ENCODE peak calls at places on chromosome 13, in four cellular contexts. One of them, this sample, is unnamed.
A peak's percentile ranks its signal among the peaks of the same experiment; 100 is the strongest.

GRCh38 chr13:82654851-82655517 is 1227.3 kb downstream of the SLITRK1 start:
- DNase-seq in neural crest cell: no peak
- DNase-seq in lung: peak; percentile 57
- DNase-seq in B cell: no peak
- DNase-seq in this sample: no peak

GRCh38 chr13:36766295-36766694 is 52.7 kb upstream of the RFXAP start:
- DNase-seq in lung: peak; percentile 69
- DNase-seq in B cell: no peak
- DNase-seq in neural crest cell: no peak
- DNase-seq in this sample: no peak

GRCh38 chr13:40221460-40222201 is 444.8 kb downstream of the FOXO1 start:
- DNase-seq in lung: no peak
- DNase-seq in B cell: no peak
- DNase-seq in neural crest cell: no peak
- DNase-seq in this sample: no peak

GRCh38 chr13:97753942-97754670 is 199.4 kb upstream of the IPO5 start:
- DNase-seq in neural crest cell: no peak
- DNase-seq in lung: no peak
- DNase-seq in B cell: no peak
- DNase-seq in this sample: no peak

GRCh38 chr13:98775386-98775785 is 22.9 kb upstream of the SLC15A1 start:
- DNase-seq in B cell: no peak
- DNase-seq in neural crest cell: no peak
- DNase-seq in lung: no peak
- DNase-seq in this sample: no peak

GRCh38 chr13:35378939-35379338 is 97.5 kb downstream of the MAB21L1 start:
- DNase-seq in B cell: no peak
- DNase-seq in lung: no peak
- DNase-seq in neural crest cell: no peak
- DNase-seq in this sample: no peak

GRCh38 chr13:76668716-76669115 is 217.5 kb downstream of the KCTD12 start:
- DNase-seq in neural crest cell: no peak
- DNase-seq in lung: no peak
- DNase-seq in B cell: no peak
- DNase-seq in this sample: no peak

GRCh38 chr13:72565893-72566292 is 161.5 kb downstream of the MZT1 start:
- DNase-seq in lung: no peak
- DNase-seq in neural crest cell: no peak
- DNase-seq in B cell: no peak
- DNase-seq in this sample: no peak

GRCh38 chr13:93625536-93625935 is 398.9 kb downstream of the GPC6 start:
- DNase-seq in B cell: no peak
- DNase-seq in neural crest cell: no peak
- DNase-seq in lung: no peak
- DNase-seq in this sample: no peak

GRCh38 chr13:42239644-42240043 is 32.3 kb upstream of the AKAP11 start:
- DNase-seq in lung: no peak
- DNase-seq in B cell: no peak
- DNase-seq in neural crest cell: no peak
- DNase-seq in this sample: no peak

GRCh38 chr13:52104624-52105023 is 24.2 kb downstream of the NEK5 start:
- DNase-seq in neural crest cell: no peak
- DNase-seq in lung: no peak
- DNase-seq in B cell: no peak
- DNase-seq in this sample: no peak

GRCh38 chr13:40624338-40624737 is 42.1 kb downstream of the FOXO1 start:
- DNase-seq in neural crest cell: no peak
- DNase-seq in lung: no peak
- DNase-seq in B cell: no peak
- DNase-seq in this sample: no peak

GRCh38 chr13:104773775-104774174 is 1707.6 kb upstream of the SLC10A2 start:
- DNase-seq in lung: no peak
- DNase-seq in neural crest cell: no peak
- DNase-seq in B cell: no peak
- DNase-seq in this sample: no peak

GRCh38 chr13:107144432-107144831 is 576.5 kb upstream of the ARGLU1 start:
- DNase-seq in lung: no peak
- DNase-seq in B cell: no peak
- DNase-seq in neural crest cell: no peak
- DNase-seq in this sample: no peak

GRCh38 chr13:37187110-37187509 is 81.6 kb upstream of the CSNK1A1L start:
- DNase-seq in neural crest cell: no peak
- DNase-seq in B cell: no peak
- DNase-seq in lung: no peak
- DNase-seq in this sample: no peak

GRCh38 chr13:98919566-98919965 is 58.3 kb downstream of the DOCK9 start:
- DNase-seq in neural crest cell: no peak
- DNase-seq in lung: no peak
- DNase-seq in B cell: no peak
- DNase-seq in this sample: no peak

GRCh38 chr13:37640499-37640898 is 41.9 kb upstream of the POSTN start:
- DNase-seq in lung: no peak
- DNase-seq in B cell: no peak
- DNase-seq in neural crest cell: no peak
- DNase-seq in this sample: no peak

GRCh38 chr13:109595466-109595865 is 190.9 kb downstream of the IRS2 start:
- DNase-seq in B cell: no peak
- DNase-seq in neural crest cell: no peak
- DNase-seq in lung: no peak
- DNase-seq in this sample: no peak

GRCh38 chr13:107928762-107929161 is 286.6 kb downstream of the LIG4 start:
- DNase-seq in neural crest cell: no peak
- DNase-seq in B cell: no peak
- DNase-seq in lung: no peak
- DNase-seq in this sample: no peak

GRCh38 chr13:40566811-40567210 is 99.6 kb downstream of the FOXO1 start:
- DNase-seq in neural crest cell: no peak
- DNase-seq in B cell: no peak
- DNase-seq in lung: no peak
- DNase-seq in this sample: no peak

GRCh38 chr13:46295531-46296464 is 84.1 kb downstream of the LRRC63 start:
- DNase-seq in lung: peak; percentile 45
- DNase-seq in B cell: peak; percentile 11
- DNase-seq in neural crest cell: no peak
- DNase-seq in this sample: peak; percentile 82

GRCh38 chr13:21221268-21221667 is 44.8 kb downstream of the MRPL57 start:
- DNase-seq in lung: no peak
- DNase-seq in B cell: no peak
- DNase-seq in neural crest cell: no peak
- DNase-seq in this sample: no peak
- TF ChIP-seq CTCF in lung: no peak
- TF ChIP-seq CTCF in B cell: no peak
- TF ChIP-seq CTCF in neural crest cell: no peak
- TF ChIP-seq CTCF in this sample: no peak

DNA sequence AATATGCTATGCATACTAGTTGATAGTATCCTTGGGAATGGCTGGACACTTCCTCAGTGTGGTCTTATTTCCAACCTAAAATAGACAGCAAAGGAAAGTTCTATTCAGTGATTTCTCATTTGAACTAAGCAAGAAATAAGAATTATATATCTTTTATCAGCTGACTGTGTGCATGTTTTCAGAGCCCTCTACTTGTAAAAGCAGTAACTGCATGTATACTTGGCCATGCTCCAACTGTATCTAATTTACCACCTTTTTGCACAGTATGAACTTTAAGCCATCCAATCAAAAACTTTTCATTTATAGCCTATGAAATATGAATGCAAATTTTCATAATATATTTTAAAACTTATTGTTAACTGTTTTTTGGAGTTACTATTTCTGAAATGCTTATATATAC is 136.4 kb upstream of the PCDH9 start:
- DNase-seq in neural crest cell: no peak
- DNase-seq in lung: no peak
- DNase-seq in B cell: no peak
- DNase-seq in this sample: no peak
- TF ChIP-seq CTCF in neural crest cell: peak; percentile 29
- TF ChIP-seq CTCF in lung: no peak
- TF ChIP-seq CTCF in B cell: no peak
- TF ChIP-seq CTCF in this sample: no peak

GRCh38 chr13:24406524-24406923 is 97.1 kb downstream of the C1QTNF9 start:
- DNase-seq in neural crest cell: no peak
- DNase-seq in B cell: no peak
- DNase-seq in lung: no peak
- DNase-seq in this sample: no peak

DNA sequence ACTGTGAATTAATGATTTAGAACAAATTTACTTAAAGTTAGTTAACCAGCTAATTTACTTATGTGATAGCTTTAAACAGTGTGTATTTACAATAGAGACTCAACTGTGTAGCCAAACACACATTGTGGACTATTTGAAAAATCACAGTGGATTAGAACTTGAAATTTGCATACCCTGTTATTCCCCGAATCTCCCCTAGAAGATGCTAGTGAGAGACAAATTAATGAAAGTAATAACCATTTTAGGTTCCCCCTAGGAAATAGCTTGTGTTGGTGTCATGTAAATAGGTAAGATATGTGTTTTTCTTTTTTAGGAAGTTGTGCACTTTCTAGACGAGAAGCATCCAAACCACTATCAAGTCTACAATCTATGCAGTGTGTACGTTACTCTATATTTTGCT is 98.5 kb downstream of the C1QTNF9 start:
- DNase-seq in lung: no peak
- DNase-seq in B cell: no peak
- DNase-seq in neural crest cell: no peak
- DNase-seq in this sample: no peak
- TF ChIP-seq CTCF in lung: no peak
- TF ChIP-seq CTCF in B cell: peak; percentile 35
- TF ChIP-seq CTCF in neural crest cell: peak; percentile 26
- TF ChIP-seq CTCF in this sample: peak; percentile 12

DNA sequence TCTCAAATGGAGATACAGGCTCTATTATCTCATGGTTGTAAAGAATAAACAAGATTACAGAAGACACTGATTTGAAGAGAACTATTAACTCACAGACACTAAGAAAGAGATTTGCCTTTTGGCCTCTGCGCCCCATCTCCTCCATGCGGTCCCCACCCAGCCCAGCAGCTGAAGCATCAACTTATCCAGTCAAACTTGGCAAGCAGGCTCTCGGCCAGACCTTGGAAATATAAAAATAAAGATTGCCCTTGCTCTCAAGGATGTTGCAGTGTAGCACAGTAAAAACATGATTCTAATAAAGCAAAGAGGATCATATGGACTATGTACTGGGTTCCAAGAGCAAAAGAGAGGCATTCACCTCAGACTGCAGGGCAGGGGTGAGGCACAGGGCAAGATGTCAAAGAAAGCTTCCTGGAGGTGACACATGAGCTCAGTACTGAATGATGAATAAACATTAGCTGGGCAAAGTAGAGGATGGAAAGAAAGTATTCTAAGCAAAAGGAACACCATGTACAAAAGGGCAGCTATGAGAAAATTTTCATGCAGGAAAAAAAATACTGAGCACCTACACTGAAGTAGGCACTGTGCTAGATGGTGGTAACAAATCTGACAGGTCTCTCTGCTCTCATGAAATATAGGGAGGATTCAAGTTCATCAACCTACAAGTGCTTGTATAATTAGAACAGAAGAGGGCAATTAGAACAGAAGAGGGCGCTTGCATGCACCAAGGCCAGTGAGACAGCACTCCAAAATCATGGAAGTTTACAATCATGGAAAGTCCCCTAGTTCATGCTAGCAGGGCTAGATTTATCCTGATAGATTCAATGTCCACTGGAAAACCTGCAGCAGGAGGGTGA is 85.0 kb downstream of the SACS start:
- DNase-seq in lung: no peak
- DNase-seq in neural crest cell: no peak
- DNase-seq in B cell: no peak
- DNase-seq in this sample: no peak
- TF ChIP-seq CTCF in lung: no peak
- TF ChIP-seq CTCF in neural crest cell: no peak
- TF ChIP-seq CTCF in B cell: no peak
- TF ChIP-seq CTCF in this sample: no peak

GRCh38 chr13:101453784-101454201 is 1.3 kb downstream of the ITGBL1 start:
- DNase-seq in B cell: no peak
- DNase-seq in lung: peak; percentile 32
- DNase-seq in neural crest cell: no peak
- DNase-seq in this sample: no peak
- TF ChIP-seq CTCF in B cell: no peak
- TF ChIP-seq CTCF in lung: no peak
- TF ChIP-seq CTCF in neural crest cell: no peak
- TF ChIP-seq CTCF in this sample: no peak

GRCh38 chr13:78376033-78376432 is 227.3 kb downstream of the POU4F1 start:
- DNase-seq in neural crest cell: no peak
- DNase-seq in B cell: no peak
- DNase-seq in lung: no peak
- DNase-seq in this sample: no peak

GRCh38 chr13:78370231-78370630 is 233.1 kb downstream of the POU4F1 start:
- DNase-seq in neural crest cell: no peak
- DNase-seq in lung: no peak
- DNase-seq in B cell: no peak
- DNase-seq in this sample: no peak

GRCh38 chr13:78376822-78377221 is 226.5 kb downstream of the POU4F1 start:
- DNase-seq in B cell: no peak
- DNase-seq in lung: no peak
- DNase-seq in neural crest cell: no peak
- DNase-seq in this sample: no peak

DNA sequence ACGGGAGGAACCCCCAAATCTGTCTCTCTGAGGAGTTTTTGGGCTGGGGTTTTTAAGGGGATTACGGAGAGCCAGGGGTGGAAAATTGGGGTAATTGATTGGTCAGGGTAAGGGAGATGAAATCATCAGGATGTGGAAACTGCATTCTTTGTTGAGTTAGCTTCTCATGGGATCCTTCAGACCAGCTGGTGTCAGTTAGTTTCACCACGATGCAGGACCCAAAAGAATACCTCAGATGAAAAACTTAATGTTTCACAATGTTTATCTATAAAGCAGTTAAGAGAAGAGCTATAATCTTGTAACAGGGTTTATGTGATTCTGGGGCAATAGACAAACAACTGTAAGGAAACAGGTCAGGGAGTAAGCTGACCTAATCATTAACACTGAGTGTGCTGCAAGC is 230.8 kb downstream of the POU4F1 start:
- DNase-seq in neural crest cell: no peak
- DNase-seq in lung: no peak
- DNase-seq in B cell: no peak
- DNase-seq in this sample: no peak
- TF ChIP-seq CTCF in neural crest cell: no peak
- TF ChIP-seq CTCF in lung: no peak
- TF ChIP-seq CTCF in B cell: no peak
- TF ChIP-seq CTCF in this sample: no peak

DNA sequence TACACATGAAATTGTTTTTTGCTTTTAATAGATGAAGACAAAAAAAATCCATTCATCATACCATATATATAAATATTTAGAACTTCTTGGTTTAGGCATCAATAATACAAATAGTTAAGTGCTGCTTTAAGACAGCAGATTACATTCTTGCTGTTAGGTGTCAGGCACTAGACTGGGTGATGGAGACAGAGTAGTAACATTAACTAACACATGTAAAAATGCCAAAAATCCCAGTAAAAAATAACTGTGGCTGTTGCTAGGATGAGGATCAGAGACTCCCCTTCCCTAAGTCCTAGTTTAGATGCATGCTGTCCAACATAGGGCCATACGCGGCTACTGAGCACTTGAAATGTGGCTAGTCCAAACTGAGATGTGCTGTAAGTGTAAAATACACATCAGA is 94.7 kb downstream of the CDADC1 start:
- DNase-seq in lung: no peak
- DNase-seq in neural crest cell: no peak
- DNase-seq in B cell: no peak
- DNase-seq in this sample: no peak
- TF ChIP-seq CTCF in lung: no peak
- TF ChIP-seq CTCF in neural crest cell: no peak
- TF ChIP-seq CTCF in B cell: no peak
- TF ChIP-seq CTCF in this sample: no peak